ENCODE peak calls at places on chromosomes 12 and 14, in five cellular contexts. H is PC-9, U is GM20000, N is hepatocyte, Q is left ventricle myocardium inferior. Z is an unnamed sample.

GRCh38 chr12:96578526-96579125 is 89.2 kb downstream of the CFAP54 start:
- DNase-seq in H (no peak), U (peak; percentile 62), N (peak; percentile 70), Q (no peak), Z (no peak)

GRCh38 chr12:2311001-2311778 is 258.4 kb downstream of the CACNA1C start:
- DNase-seq in H (no peak), U (no peak), N (no peak), Q (no peak), Z (no peak)

GRCh38 chr14:69763761-69764510 is 3.0 kb upstream of the SRSF5 start:
- DNase-seq in H (no peak), U (no peak), N (no peak), Q (no peak), Z (no peak)

GRCh38 chr12:111761706-111762105 is 5.0 kb upstream of the ALDH2 start:
- DNase-seq in H (no peak), U (no peak), N (no peak), Q (no peak), Z (no peak)

GRCh38 chr14:89534896-89535615 is 118.0 kb upstream of the FOXN3 start:
- DNase-seq in H (no peak), U (no peak), N (no peak), Q (no peak), Z (no peak)

GRCh38 chr14:75258079-75258802 is 20.4 kb upstream of the FOS start:
- DNase-seq in H (no peak), U (no peak), N (peak; percentile 59), Q (no peak), Z (no peak)

GRCh38 chr14:69996197-69996596 is 117.0 kb downstream of the SMOC1 start:
- DNase-seq in H (no peak), U (no peak), N (peak; percentile 28), Q (no peak), Z (no peak)

GRCh38 chr12:6950401-6950801 is 755 bp upstream of the PTPN6 start:
- DNase-seq in H (no peak), U (no peak), N (no peak), Q (no peak), Z (peak; percentile 26)

GRCh38 chr12:51246254-51246853 is 7.7 kb downstream of the DAZAP2 start:
- DNase-seq in H (no peak), U (no peak), N (no peak), Q (no peak), Z (no peak)

GRCh38 chr12:86264451-86265328 is 8.5 kb upstream of the MGAT4C start:
- DNase-seq in H (peak; percentile 78), U (no peak), N (peak; percentile 17), Q (peak; percentile 12), Z (peak; percentile 85)

GRCh38 chr12:82216475-82216874 is 141.7 kb downstream of the CCDC59 start:
- DNase-seq in H (no peak), U (no peak), N (no peak), Q (no peak), Z (no peak)

GRCh38 chr12:90015228-90015627 is 306.6 kb upstream of the ATP2B1 start:
- DNase-seq in H (no peak), U (no peak), N (no peak), Q (no peak), Z (no peak)

GRCh38 chr12:90008277-90008676 is 299.6 kb upstream of the ATP2B1 start:
- DNase-seq in H (no peak), U (no peak), N (no peak), Q (no peak), Z (no peak)

GRCh38 chr12:90013409-90013808 is 304.8 kb upstream of the ATP2B1 start:
- DNase-seq in H (no peak), U (peak; percentile 10), N (peak; percentile 13), Q (no peak), Z (no peak)

GRCh38 chr12:90004319-90005074 is 295.9 kb upstream of the ATP2B1 start:
- DNase-seq in H (no peak), U (no peak), N (no peak), Q (no peak), Z (no peak)

DNA sequence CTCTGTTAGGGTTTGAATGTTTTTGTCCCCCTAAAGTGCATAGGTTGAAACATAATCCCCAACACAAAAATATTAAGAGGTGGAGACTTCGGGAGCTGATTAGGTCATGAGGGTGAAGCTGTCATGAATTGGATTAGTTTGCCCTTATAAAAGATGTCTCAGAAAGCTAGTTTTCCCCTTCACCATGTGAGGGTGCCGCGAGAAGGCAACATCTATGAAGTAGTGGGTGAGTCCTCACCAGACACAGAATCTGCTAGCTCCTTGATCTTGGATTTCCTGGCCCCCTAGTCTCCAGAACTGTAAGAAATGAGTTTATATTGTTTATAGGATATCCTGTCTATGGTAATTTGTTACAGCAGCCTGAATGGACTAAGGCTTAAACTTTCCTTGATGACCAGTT is 301.5 kb upstream of the ATP2B1 start:
- DNase-seq in H (no peak), U (no peak), N (no peak), Q (no peak), Z (no peak)
- TF ChIP-seq CTCF in H (no peak), U (no peak), N (peak; percentile 24), Q (peak; percentile 16), Z (peak; percentile 75)

GRCh38 chr14:23570806-23571483 is 3.4 kb upstream of the AP1G2 start:
- DNase-seq in H (no peak), U (no peak), N (peak; percentile 4), Q (no peak), Z (peak; percentile 77)

GRCh38 chr14:23568021-23568599 is 519 bp upstream of the AP1G2 start:
- DNase-seq in H (no peak), U (no peak), N (no peak), Q (no peak), Z (no peak)

GRCh38 chr14:23567186-23568020 is at the start of gene AP1G2:
- DNase-seq in H (peak; percentile 90), U (peak; percentile 90), N (peak; percentile 96), Q (peak; percentile 86), Z (peak; percentile 92)

GRCh38 chr14:23568600-23569310 is 1.2 kb upstream of the AP1G2 start:
- DNase-seq in H (peak; percentile 18), U (no peak), N (no peak), Q (no peak), Z (no peak)

GRCh38 chr14:23569443-23570151 is 2.0 kb upstream of the AP1G2 start:
- DNase-seq in H (peak; percentile 68), U (no peak), N (no peak), Q (no peak), Z (peak; percentile 52)
- TF ChIP-seq CTCF in H (peak; percentile 47), U (no peak), N (no peak), Q (no peak), Z (no peak)

DNA sequence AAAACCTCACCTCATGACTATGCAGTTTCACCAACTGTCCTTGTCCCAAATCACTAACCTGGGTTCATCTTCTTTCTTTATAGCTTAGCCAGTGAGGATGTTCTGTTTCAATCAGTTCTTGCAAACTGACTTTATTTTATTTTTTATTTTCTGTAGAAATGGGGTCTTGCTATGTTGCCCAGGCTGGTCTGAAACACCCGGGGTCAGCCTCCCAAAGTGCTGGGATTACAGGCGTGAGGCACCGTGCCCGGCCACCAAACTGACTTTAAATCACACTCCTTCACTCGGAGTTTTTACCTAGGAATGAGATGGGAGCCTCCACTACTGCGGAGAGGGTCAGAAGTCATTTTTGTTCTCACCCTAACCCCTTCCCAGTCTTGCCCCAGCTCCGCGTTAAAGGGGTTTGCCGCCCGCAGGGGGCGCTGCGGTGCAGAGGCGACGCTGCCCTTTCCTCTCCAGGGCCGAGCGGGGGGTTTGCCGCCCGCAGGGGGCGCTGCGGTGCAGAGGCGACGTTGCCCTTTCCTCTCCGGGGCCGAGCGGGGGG is 7.0 kb upstream of the B4GALNT3 start:
- DNase-seq in H (no peak), U (peak; percentile 68), N (no peak), Q (no peak), Z (no peak)
- TF ChIP-seq CTCF in H (no peak), U (peak; percentile 42), N (no peak), Q (no peak), Z (no peak)

DNA sequence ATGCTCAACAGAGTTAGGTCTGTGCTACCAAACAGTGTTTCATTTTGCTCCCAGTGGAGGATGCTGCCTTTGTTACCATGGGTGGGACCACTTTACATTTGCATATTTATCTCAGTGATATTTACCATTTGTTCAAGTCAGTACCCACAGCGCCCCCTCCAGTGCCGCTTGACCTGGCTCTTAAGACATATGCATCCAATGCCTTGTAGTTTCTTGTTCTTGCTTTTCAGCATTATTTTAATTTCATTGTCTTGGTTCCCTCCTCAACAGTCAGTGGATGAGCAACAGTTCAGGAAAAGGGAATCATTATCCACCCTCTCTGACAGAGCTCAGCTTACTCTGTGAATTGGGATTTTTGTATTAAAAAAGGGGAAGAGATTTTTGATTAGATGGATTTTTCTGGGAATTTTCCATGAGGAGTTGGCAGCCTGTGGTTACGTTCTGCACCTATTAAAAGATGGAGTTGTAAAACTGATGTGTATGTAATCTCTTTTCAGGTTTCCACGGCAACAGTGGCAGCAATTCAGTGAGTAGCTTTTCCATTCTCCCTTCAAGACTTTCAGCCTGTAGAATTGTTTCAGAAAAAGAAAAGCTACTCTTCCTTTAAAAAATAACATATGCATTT is 240.5 kb upstream of the DAAM1 start:
- DNase-seq in H (no peak), U (no peak), N (peak; percentile 12), Q (no peak), Z (no peak)
- TF ChIP-seq CTCF in H (no peak), U (no peak), N (no peak), Q (no peak), Z (peak; percentile 28)

DNA sequence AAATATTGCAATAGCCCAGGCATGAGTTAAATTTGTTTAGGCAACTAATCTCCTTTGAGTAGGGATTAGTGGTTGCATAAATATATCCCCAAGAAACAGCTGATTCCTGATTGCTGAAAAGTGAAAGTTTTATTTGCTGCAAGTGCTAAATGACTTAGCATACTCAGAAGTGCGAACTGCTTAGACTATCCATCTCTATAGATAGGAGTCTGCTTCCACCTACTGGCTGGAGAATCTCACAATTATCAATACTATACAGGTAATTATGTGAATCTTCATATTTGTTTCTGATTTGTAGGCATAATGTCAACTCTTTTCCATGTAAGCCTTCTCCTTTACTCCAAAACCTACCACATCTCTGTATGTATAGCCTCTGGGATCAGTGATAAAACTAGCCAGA is 11.9 kb upstream of the SLCO1B3 start:
- DNase-seq in H (no peak), U (no peak), N (peak; percentile 39), Q (no peak), Z (no peak)
- TF ChIP-seq CTCF in H (peak; percentile 62), U (no peak), N (peak; percentile 68), Q (peak; percentile 62), Z (peak; percentile 84)

GRCh38 chr14:25381498-25381897 is 331.6 kb upstream of the STXBP6 start:
- DNase-seq in H (no peak), U (no peak), N (peak; percentile 8), Q (no peak), Z (no peak)
- TF ChIP-seq CTCF in H (no peak), U (no peak), N (peak; percentile 21), Q (peak; percentile 18), Z (peak; percentile 42)

GRCh38 chr14:104726600-104727451 is 2.8 kb downstream of the ADSS1 start:
- DNase-seq in H (no peak), U (no peak), N (no peak), Q (no peak), Z (no peak)
- TF ChIP-seq CTCF in H (no peak), U (no peak), N (no peak), Q (no peak), Z (peak; percentile 41)

Z was measured in chondrocyte.